ENCODE peak calls at places on chromosomes 2 and 18, in four cellular contexts. I is fibroblast of the conjunctiva; X is activated naive CD4-positive, alpha-beta T cell treated with anti-CD3 and anti-CD28 coated beads, Interleukin-2, amount 10 ng/mL, durations not matched to agents 7 days and 5 days; O is stimulated activated naive CD8-positive, alpha-beta T cell treated with anti-CD3 and anti-CD28 coated beads, Interleukin-15, Interleukin-2, amounts not matched to agents 100 U/mL and 50 U/mL, for 24 hours. M is an unnamed sample.

GRCh38 chr2:2271471-2271941 is 59.6 kb downstream of the MYT1L start:
- DNase-seq in I (no peak), O (no peak), X (no peak), M (no peak)

GRCh38 chr2:135664623-135665068 is 77.0 kb upstream of the UBXN4 start:
- DNase-seq in I (no peak), X (no peak), O (no peak), M (no peak)

GRCh38 chr2:123916512-123916911 is 108.6 kb upstream of the CNTNAP5 start:
- DNase-seq in O (no peak), X (no peak), I (no peak), M (peak)

GRCh38 chr2:236743623-236744280 is 174.1 kb downstream of the ACKR3 start:
- DNase-seq in O (no peak), X (no peak), I (peak), M (no peak)

GRCh38 chr2:61380120-61380881 is 90.6 kb downstream of the USP34 start:
- DNase-seq in I (no peak), X (no peak), O (no peak), M (no peak)

GRCh38 chr2:232502901-232503791 is 15.5 kb upstream of the ECEL1 start:
- DNase-seq in I (no peak), O (peak), X (no peak), M (no peak)

GRCh38 chr2:85560812-85561279 is 447 bp downstream of the GGCX start:
- DNase-seq in I (no peak), O (peak), X (no peak), M (no peak)

GRCh38 chr2:107684421-107684820 is 142.3 kb upstream of the RGPD4 start:
- DNase-seq in O (no peak), X (no peak), I (no peak), M (no peak)

GRCh38 chr18:3513481-3513880 is 63.5 kb downstream of the TGIF1 start:
- DNase-seq in X (no peak), O (no peak), I (no peak), M (no peak)

GRCh38 chr2:157948856-157949255 is 72.7 kb upstream of the ACVR1 start:
- DNase-seq in O (no peak), X (no peak), I (no peak), M (no peak)

GRCh38 chr2:7692657-7693161 is 775.5 kb downstream of the RNF144A start:
- DNase-seq in X (no peak), I (peak), O (no peak), M (no peak)

GRCh38 chr18:76425299-76426101 is 69.5 kb downstream of the ZNF516 start:
- DNase-seq in O (no peak), I (no peak), X (no peak), M (no peak)

GRCh38 chr2:105176429-105176828 is 65.1 kb upstream of the GPR45 start:
- DNase-seq in O (no peak), I (no peak), X (no peak), M (no peak)

GRCh38 chr18:31430072-31430471 is 17.5 kb upstream of the DSG3 start:
- DNase-seq in X (no peak), O (no peak), I (no peak), M (no peak)

GRCh38 chr2:232888839-232889529 is 18.9 kb downstream of the SNORC start:
- DNase-seq in X (no peak), I (no peak), O (no peak), M (no peak)

GRCh38 chr18:76454429-76454828 is 40.6 kb downstream of the ZNF516 start:
- DNase-seq in X (no peak), O (no peak), I (no peak), M (no peak)

GRCh38 chr2:100592226-100592625 is 29.4 kb downstream of the PDCL3 start:
- DNase-seq in X (no peak), I (no peak), O (no peak), M (no peak)

GRCh38 chr2:23669413-23670244 is 257.3 kb downstream of the ATAD2B start:
- DNase-seq in O (no peak), I (peak), X (no peak), M (no peak)

GRCh38 chr2:71746946-71747501 is 293.7 kb downstream of the DYSF start:
- DNase-seq in I (peak), X (no peak), O (no peak), M (no peak)

GRCh38 chr2:151840216-151840691 is 12.0 kb upstream of the ARL5A start:
- DNase-seq in I (no peak), O (no peak), X (no peak), M (no peak)

GRCh38 chr18:8997634-8998033 is 104.9 kb upstream of the NDUFV2 start:
- DNase-seq in O (no peak), I (no peak), X (no peak), M (no peak)

GRCh38 chr2:84914334-84914733 is 8.9 kb downstream of the TMSB10 start:
- DNase-seq in O (no peak), X (no peak), I (no peak), M (no peak)

GRCh38 chr18:68500551-68500950 is 214.4 kb downstream of the TMX3 start:
- DNase-seq in O (no peak), X (no peak), I (no peak), M (no peak)

GRCh38 chr2:32926708-32927084 is 20.1 kb upstream of the LTBP1 start:
- DNase-seq in X (no peak), I (no peak), O (no peak), M (no peak)

GRCh38 chr2:74037379-74037860 is 52.7 kb downstream of the TET3 start:
- DNase-seq in O (no peak), X (no peak), I (peak), M (no peak)

GRCh38 chr2:219314804-219315468 is 5.7 kb upstream of the PTPRN start:
- DNase-seq in I (no peak), X (no peak), O (no peak), M (no peak)

GRCh38 chr18:63606526-63606925 is 19.4 kb downstream of the SERPINB13 start:
- DNase-seq in X (no peak), I (no peak), O (no peak), M (no peak)

M was measured in D721Med.